ENCODE peak calls at places on chromosomes 4 and X, in nine cellular contexts. C is Panc1, Y is stomach, O is GM12878, X is transverse colon, R is endothelial cell of umbilical vein, I is GM23338, K is SK-N-SH, G is HCT116. N is an unnamed sample. For H3K4me1, the result is how much of the 10 kb centered on the place peaks cover.

GRCh38 chr4:8123389-8123788 is 35.2 kb downstream of the ABLIM2 start:
- DNase-seq in C (no peak), I (no peak), X (no peak), O (no peak), Y (no peak), G (no peak), K (peak), R (no peak), N (no peak)

GRCh38 chrX:84339507-84340364 is 151.7 kb upstream of the RPS6KA6 start:
- DNase-seq in R (peak), K (peak), G (no peak), I (peak), O (no peak), Y (no peak), X (no peak), C (no peak), N (no peak)

GRCh38 chr4:69049860-69050259 is 46.4 kb upstream of the UGT2B7 start:
- DNase-seq in I (no peak), R (no peak), Y (no peak), K (no peak), X (no peak), G (no peak), C (no peak), O (no peak), N (no peak)

GRCh38 chrX:470686-471085 is 84.0 kb upstream of the PPP2R3B start:
- DNase-seq in O (no peak), G (no peak), R (no peak), C (no peak), K (no peak), Y (no peak), X (no peak), I (no peak), N (no peak)

GRCh38 chrX:9858080-9858479 is 71.9 kb downstream of the SHROOM2 start:
- DNase-seq in Y (no peak), X (no peak), O (no peak), I (no peak), G (no peak), K (no peak), R (no peak), C (no peak), N (no peak)

GRCh38 chr4:39126256-39127095 is 55.9 kb upstream of the WDR19 start:
- DNase-seq in G (no peak), R (no peak), Y (no peak), O (no peak), X (no peak), K (no peak), C (no peak), I (no peak), N (no peak)

GRCh38 chr4:61243962-61244361 is 43.8 kb downstream of the ADGRL3 start:
- DNase-seq in G (no peak), X (no peak), C (no peak), Y (no peak), R (no peak), I (no peak), K (no peak), O (no peak), N (no peak)

GRCh38 chr4:181432347-181432746 is 810.9 kb upstream of the TENM3 start:
- DNase-seq in R (no peak), X (no peak), O (no peak), C (no peak), I (peak), Y (no peak), K (no peak), G (no peak), N (no peak)

GRCh38 chrX:110015027-110015426 is 12.1 kb downstream of the TMEM164 start:
- DNase-seq in R (peak), K (no peak), O (no peak), Y (no peak), I (no peak), X (no peak), G (no peak), C (no peak), N (no peak)

GRCh38 chr4:77104405-77105292 is 28.9 kb upstream of the CCNI start:
- DNase-seq in G (no peak), K (no peak), I (no peak), Y (peak), R (no peak), C (no peak), O (no peak), X (peak), N (no peak)

GRCh38 chrX:37854148-37854547 is 6.8 kb upstream of the DYNLT3 start:
- DNase-seq in I (no peak), C (no peak), X (no peak), R (no peak), G (no peak), K (no peak), Y (no peak), O (no peak), N (no peak)

GRCh38 chrX:40945366-40945713 is 139.9 kb upstream of the USP9X start:
- DNase-seq in X (peak), G (peak), Y (no peak), C (no peak), K (no peak), R (peak), O (peak), I (no peak), N (no peak)

GRCh38 chr4:100286601-100287000 is 96.3 kb upstream of the DDIT4L start:
- DNase-seq in G (no peak), K (no peak), R (no peak), I (peak), C (no peak), O (no peak), X (no peak), Y (no peak), N (no peak)

GRCh38 chrX:45788941-45789348 is 588.3 kb upstream of the DIPK2B start:
- DNase-seq in O (no peak), K (no peak), R (peak), G (no peak), C (no peak), I (peak), X (no peak), Y (no peak), N (no peak)

GRCh38 chr4:153537493-153537960 is 71.4 kb downstream of the TMEM131L start:
- DNase-seq in K (no peak), G (no peak), Y (no peak), O (no peak), I (no peak), X (no peak), R (no peak), C (no peak), N (no peak)

GRCh38 chr4:153539058-153539826 is 73.1 kb downstream of the TMEM131L start:
- DNase-seq in X (no peak), O (no peak), C (no peak), K (no peak), I (no peak), G (no peak), R (no peak), Y (no peak), N (no peak)

GRCh38 chr4:153535735-153536494 is 69.8 kb downstream of the TMEM131L start:
- DNase-seq in I (peak), R (peak), C (no peak), O (no peak), G (no peak), X (no peak), Y (no peak), K (no peak), N (no peak)

GRCh38 chr4:153541426-153542096 is 75.4 kb downstream of the TMEM131L start:
- DNase-seq in X (no peak), K (no peak), C (no peak), G (no peak), Y (no peak), O (no peak), R (no peak), I (no peak), N (no peak)

DNA sequence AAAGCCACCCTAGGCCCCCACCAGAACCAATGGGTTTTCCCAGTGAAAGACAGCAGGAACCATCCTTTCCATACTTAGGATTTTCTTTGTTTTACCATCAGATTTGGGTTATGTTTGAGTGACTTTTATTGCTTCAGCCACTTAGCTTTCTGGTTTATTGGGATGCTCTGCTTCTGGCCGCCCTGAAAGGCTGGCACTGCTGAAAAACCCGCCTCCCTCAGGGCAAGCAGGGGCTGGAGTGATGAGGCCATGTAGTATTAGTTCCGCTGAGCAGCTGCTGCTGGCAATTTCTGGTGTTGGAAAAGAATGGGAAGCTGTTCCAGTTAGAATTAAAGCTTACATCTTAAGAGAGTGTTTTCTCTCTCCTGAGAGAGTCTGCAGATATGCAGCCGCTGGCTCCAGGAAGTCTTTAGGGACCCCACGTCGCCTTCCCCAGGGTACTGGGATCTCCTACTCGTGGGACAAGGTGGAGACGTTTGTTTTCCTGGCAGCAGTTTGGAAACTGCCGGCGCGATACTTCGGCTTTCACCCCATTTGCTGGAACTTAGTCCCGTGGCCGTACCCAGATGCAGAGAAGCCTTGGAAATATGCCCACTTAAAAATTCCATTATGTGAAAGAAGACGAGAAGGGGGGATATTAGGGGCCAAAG is 72.4 kb downstream of the TMEM131L start:
- DNase-seq in G (no peak), C (no peak), R (no peak), X (no peak), K (peak), O (no peak), I (no peak), Y (no peak), N (no peak)
- H3K4me3 ChIP-seq in G (no peak), C (no peak), R (no peak), X (peak), K (peak), O (no peak), I (no peak), Y (peak), N (peak)

GRCh38 chr4:139822391-139822790 is 156.8 kb downstream of the MGST2 start:
- DNase-seq in G (no peak), X (no peak), C (no peak), R (no peak), I (no peak), Y (no peak), K (no peak), O (no peak), N (no peak)
- H3K4me1 ChIP-seq in G (under half), X (under half), C (under half), R (under half), I (under half), Y (under half), K (half or more), O (under half), N (under half)

DNA sequence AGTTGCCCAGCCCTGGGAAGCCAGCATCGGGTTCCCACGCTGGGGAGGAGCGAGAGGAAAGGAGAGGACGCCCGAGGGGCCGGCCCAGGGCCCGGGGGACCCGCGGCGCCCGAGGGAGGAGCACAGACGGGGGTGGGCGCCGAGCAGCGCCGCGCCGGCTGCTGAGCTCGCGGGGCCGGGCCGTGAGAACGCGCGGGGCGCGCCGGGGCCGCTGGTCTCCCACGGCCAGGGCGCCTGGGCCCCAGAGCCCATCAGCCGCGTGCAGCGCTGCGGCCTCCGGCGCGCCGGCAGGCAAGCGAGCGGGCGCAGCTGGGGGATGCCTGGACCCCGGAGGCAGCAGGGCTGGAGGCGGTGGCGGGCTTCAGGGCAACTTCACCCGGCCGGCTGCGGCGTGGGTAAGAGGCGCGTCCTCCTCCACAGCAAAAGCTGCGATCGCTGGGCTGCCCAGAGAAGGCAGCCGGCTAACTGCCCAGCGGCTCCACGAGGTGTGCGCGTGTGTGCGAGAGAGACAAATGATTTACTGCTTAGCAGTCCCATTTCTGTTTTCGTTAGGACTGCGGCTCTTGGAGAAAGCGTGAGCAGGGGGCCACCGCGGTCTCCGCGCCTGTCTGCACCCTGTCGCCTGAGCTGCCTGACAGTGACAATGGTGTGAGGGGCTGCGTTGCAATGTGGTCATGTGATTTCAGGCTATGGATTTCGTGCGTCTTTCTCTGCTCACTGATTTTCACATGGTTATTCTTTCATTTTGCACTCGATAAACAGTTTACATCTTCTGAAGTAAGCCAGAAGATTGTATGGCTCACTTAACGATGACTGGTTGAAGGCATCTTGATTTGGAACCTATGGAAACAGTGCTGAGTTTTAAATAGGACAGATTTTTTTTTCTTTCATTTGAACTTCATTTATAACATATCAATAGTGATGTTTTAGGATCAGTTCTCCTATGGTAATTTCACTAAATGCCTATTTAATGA is 1.2 kb downstream of the GUCY1A1 start:
- DNase-seq in R (peak), G (no peak), O (no peak), K (peak), Y (no peak), C (no peak), X (peak), I (peak), N (no peak)
- TF ChIP-seq POLR2AphosphoS5 in R (no peak), G (no peak), O (no peak), K (no peak), Y (no peak), C (no peak), X (peak), I (no peak), N (no peak)

GRCh38 chrX:154048398-154048797 is 28.7 kb upstream of the IRAK1 start:
- DNase-seq in I (no peak), X (no peak), O (no peak), K (no peak), G (no peak), C (no peak), Y (no peak), R (no peak), N (no peak)

GRCh38 chrX:154046262-154046771 is 26.6 kb upstream of the IRAK1 start:
- DNase-seq in Y (no peak), O (no peak), I (no peak), X (no peak), R (peak), K (no peak), G (no peak), C (no peak), N (no peak)

GRCh38 chrX:154050113-154050495 is 30.4 kb upstream of the IRAK1 start:
- DNase-seq in X (no peak), I (no peak), G (no peak), O (no peak), K (no peak), C (no peak), Y (no peak), R (no peak), N (no peak)

GRCh38 chrX:154049209-154050112 is 29.8 kb upstream of the IRAK1 start:
- DNase-seq in X (no peak), O (no peak), K (no peak), G (no peak), C (no peak), I (no peak), Y (peak), R (no peak), N (no peak)

DNA sequence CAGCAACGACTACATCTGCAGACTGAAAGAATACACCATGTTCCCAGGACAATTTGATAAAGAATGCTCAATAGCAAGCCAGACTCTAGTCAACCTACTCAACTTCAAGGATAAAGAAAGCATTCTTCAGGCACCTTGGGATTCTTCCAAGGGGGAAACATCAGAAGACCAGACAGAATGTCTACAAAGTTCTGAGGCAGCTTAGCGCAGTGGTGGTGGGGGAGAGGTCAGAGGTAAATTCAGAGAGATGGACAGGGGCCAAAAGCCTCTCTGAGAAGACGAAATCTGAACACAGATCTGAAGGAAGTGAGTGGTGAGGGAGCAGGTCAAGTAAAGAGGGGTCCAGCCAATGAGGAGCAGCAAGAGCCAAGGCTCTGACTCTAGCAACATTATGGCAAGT is 27.6 kb upstream of the IRAK1 start:
- DNase-seq in Y (no peak), I (no peak), K (no peak), G (no peak), O (no peak), R (peak), C (no peak), X (no peak), N (no peak)
- H3K4me3 ChIP-seq in Y (no peak), I (no peak), K (no peak), G (no peak), O (no peak), R (no peak), C (no peak), X (no peak), N (no peak)

GRCh38 chr4:143961084-143961483 is 55.7 kb upstream of the GYPE start:
- DNase-seq in C (no peak), Y (no peak), O (no peak), K (no peak), X (no peak), R (no peak), G (no peak), I (no peak), N (no peak)
- H3K4me1 ChIP-seq in C (under half), Y (under half), O (under half), K (under half), X (under half), R (under half), G (under half), I (under half), N (under half)

GRCh38 chr4:165332502-165332901 is 5.0 kb downstream of the MSMO1 start:
- DNase-seq in I (no peak), X (no peak), G (no peak), C (no peak), K (no peak), R (no peak), O (no peak), Y (no peak), N (no peak)

GRCh38 chr4:165331823-165332222 is 4.4 kb downstream of the MSMO1 start:
- DNase-seq in X (no peak), I (peak), O (no peak), K (no peak), Y (no peak), C (no peak), R (no peak), G (no peak), N (no peak)

GRCh38 chr4:165331316-165331715 is 3.8 kb downstream of the MSMO1 start:
- DNase-seq in I (peak), C (no peak), X (no peak), Y (no peak), K (no peak), G (no peak), R (no peak), O (no peak), N (no peak)

GRCh38 chr4:165336743-165337142 is 9.3 kb downstream of the MSMO1 start:
- DNase-seq in C (no peak), O (no peak), R (no peak), X (no peak), I (no peak), G (no peak), Y (no peak), K (no peak), N (no peak)

DNA sequence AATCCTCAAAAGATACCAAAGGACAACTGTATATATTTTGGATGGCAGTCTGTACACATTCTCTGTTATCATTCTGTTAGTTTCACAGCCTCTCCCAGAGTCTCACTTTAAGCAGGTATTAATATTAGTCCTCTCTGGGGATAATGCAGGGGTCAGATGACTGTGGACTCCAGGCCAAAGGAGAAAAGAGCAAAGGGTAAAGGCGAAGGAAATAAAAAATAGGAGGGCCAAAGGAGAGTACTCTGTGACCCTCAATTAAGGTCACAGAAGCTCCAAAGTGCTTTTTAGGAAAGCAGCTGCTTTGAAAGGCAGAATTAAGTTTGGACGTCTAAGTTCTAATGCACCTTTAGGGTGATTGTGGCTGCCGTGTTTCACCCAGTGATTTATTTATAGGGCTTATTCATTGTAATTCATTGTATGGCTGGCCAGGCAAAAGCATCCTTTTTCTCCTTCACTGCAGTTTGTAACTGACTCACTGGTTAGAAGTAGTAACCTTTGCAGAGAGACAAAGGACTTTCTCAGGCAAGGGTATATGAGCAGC is 7.8 kb downstream of the MSMO1 start:
- DNase-seq in X (no peak), G (no peak), O (no peak), I (no peak), K (no peak), R (no peak), C (no peak), Y (no peak), N (no peak)
- TF ChIP-seq POLR2AphosphoS5 in X (no peak), G (no peak), O (no peak), I (no peak), K (no peak), R (no peak), C (no peak), Y (no peak), N (no peak)